ENCODE peak calls at places on chromosomes 3 and 15, in four cellular contexts. One of them, this sample, is unnamed.

GRCh38 chr3:126153695-126154360 is 26.6 kb downstream of the ALDH1L1 start:
- DNase-seq in K562: no peak
- DNase-seq in A549: no peak
- DNase-seq in H1: no peak
- DNase-seq in this sample: no peak

GRCh38 chr3:5634411-5634810 is 446.9 kb downstream of the EDEM1 start:
- DNase-seq in K562: no peak
- DNase-seq in A549: no peak
- DNase-seq in H1: no peak
- DNase-seq in this sample: no peak

GRCh38 chr3:187061748-187062147 is 77.5 kb downstream of the RPL39L start:
- DNase-seq in K562: no peak
- DNase-seq in H1: no peak
- DNase-seq in A549: no peak
- DNase-seq in this sample: no peak

GRCh38 chr3:18559323-18559972 is 134.3 kb upstream of the SATB1 start:
- DNase-seq in A549: peak
- DNase-seq in H1: peak
- DNase-seq in K562: peak
- DNase-seq in this sample: peak

GRCh38 chr3:140276698-140277097 is 341.7 kb downstream of the CLSTN2 start:
- DNase-seq in K562: no peak
- DNase-seq in A549: peak
- DNase-seq in H1: peak
- DNase-seq in this sample: peak

GRCh38 chr3:140091143-140091542 is 156.2 kb downstream of the CLSTN2 start:
- DNase-seq in H1: no peak
- DNase-seq in K562: no peak
- DNase-seq in A549: no peak
- DNase-seq in this sample: no peak

GRCh38 chr3:109336272-109336957 is 931 bp downstream of the DPPA4 start:
- DNase-seq in K562: no peak
- DNase-seq in A549: no peak
- DNase-seq in H1: no peak
- DNase-seq in this sample: no peak

GRCh38 chr3:50297896-50298725 is 1.1 kb downstream of the HYAL3 start:
- DNase-seq in H1: no peak
- DNase-seq in A549: no peak
- DNase-seq in K562: peak
- DNase-seq in this sample: no peak

GRCh38 chr3:112605285-112605684 is 35.7 kb downstream of the CCDC80 start:
- DNase-seq in K562: no peak
- DNase-seq in H1: no peak
- DNase-seq in A549: peak
- DNase-seq in this sample: no peak

GRCh38 chr3:13282986-13283876 is 136.9 kb downstream of the NUP210 start:
- DNase-seq in H1: no peak
- DNase-seq in A549: peak
- DNase-seq in K562: peak
- DNase-seq in this sample: no peak

GRCh38 chr3:132378048-132378762 is 39.1 kb upstream of the DNAJC13 start:
- DNase-seq in A549: no peak
- DNase-seq in H1: no peak
- DNase-seq in K562: no peak
- DNase-seq in this sample: no peak

GRCh38 chr15:92116320-92116719 is 262.8 kb downstream of the SLCO3A1 start:
- DNase-seq in K562: no peak
- DNase-seq in A549: no peak
- DNase-seq in H1: no peak
- DNase-seq in this sample: no peak

GRCh38 chr3:50156991-50157493 is 1.9 kb downstream of the SEMA3F start:
- DNase-seq in K562: peak
- DNase-seq in H1: no peak
- DNase-seq in A549: no peak
- DNase-seq in this sample: no peak

GRCh38 chr15:44222478-44222877 is 27.4 kb upstream of the FRMD5 start:
- DNase-seq in A549: no peak
- DNase-seq in K562: no peak
- DNase-seq in H1: no peak
- DNase-seq in this sample: no peak

GRCh38 chr15:84985158-84985557 is 3.5 kb downstream of the PDE8A start:
- DNase-seq in K562: no peak
- DNase-seq in H1: no peak
- DNase-seq in A549: no peak
- DNase-seq in this sample: no peak
- TF ChIP-seq RNF2 in K562: no peak
- TF ChIP-seq RNF2 in H1: no peak
- TF ChIP-seq RNF2 in A549: no peak
- TF ChIP-seq RNF2 in this sample: no peak

GRCh38 chr3:39124876-39125836 is 17.7 kb downstream of the TTC21A start:
- DNase-seq in A549: peak
- DNase-seq in K562: peak
- DNase-seq in H1: no peak
- DNase-seq in this sample: peak
- TF ChIP-seq RNF2 in A549: no peak
- TF ChIP-seq RNF2 in K562: no peak
- TF ChIP-seq RNF2 in H1: no peak
- TF ChIP-seq RNF2 in this sample: no peak

DNA sequence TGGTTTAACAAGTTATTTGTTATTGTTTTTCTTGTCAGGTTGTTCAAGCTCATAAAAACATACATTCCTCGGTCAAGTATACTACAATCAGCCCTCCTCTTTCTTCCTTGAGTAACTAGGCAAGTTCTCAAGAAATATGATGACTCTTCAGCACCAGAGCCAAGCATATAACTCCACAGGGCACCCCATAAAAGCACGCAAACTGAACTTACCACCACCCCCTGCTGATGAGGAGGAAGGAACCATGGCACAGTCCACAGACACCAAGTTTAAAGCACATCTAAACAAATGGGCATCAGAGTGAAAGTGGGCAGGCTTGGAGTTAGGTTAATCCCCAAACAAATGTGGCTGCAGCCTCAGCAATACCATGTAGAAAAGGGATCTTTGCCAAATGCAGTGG is 5.3 kb downstream of the IP6K2 start:
- DNase-seq in H1: no peak
- DNase-seq in A549: no peak
- DNase-seq in K562: no peak
- DNase-seq in this sample: no peak
- TF ChIP-seq RNF2 in H1: no peak
- TF ChIP-seq RNF2 in A549: no peak
- TF ChIP-seq RNF2 in K562: no peak
- TF ChIP-seq RNF2 in this sample: no peak

DNA sequence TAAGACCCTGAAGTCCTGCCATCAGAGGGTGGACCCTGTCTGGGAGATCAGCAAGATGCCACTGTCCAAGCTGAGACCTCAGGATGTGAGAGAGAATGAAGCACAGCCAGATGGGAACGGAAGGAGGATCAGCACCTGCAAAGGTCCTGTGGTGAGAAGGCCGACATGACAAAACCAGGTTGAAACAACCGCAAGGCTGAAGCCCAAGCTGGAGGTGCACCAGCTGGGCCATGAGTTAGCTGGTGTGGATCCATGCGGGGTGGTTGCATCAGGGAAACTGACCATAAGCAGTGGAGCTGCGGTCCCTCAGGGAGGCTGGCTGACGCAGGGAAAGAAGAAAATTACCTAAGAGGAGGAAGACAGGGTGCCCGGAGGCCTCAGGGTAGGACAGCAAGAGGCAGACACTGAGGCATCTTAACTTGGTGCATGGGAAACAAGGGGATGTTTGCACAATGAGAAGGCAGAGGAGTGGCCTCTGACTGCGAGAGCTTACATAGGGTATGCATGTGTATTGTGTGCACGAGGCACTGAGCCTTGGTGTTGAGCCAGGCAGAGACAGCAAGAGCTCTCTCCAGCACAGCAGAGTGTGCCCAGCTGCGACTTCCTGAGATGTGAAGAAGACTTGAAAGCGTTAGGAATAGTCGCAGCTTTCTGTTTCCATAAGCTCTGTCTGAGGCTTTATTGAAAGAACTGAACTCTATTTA is 497.7 kb downstream of the OCA2 start:
- DNase-seq in A549: peak
- DNase-seq in H1: no peak
- DNase-seq in K562: no peak
- DNase-seq in this sample: no peak
- TF ChIP-seq RNF2 in A549: no peak
- TF ChIP-seq RNF2 in H1: no peak
- TF ChIP-seq RNF2 in K562: no peak
- TF ChIP-seq RNF2 in this sample: no peak

DNA sequence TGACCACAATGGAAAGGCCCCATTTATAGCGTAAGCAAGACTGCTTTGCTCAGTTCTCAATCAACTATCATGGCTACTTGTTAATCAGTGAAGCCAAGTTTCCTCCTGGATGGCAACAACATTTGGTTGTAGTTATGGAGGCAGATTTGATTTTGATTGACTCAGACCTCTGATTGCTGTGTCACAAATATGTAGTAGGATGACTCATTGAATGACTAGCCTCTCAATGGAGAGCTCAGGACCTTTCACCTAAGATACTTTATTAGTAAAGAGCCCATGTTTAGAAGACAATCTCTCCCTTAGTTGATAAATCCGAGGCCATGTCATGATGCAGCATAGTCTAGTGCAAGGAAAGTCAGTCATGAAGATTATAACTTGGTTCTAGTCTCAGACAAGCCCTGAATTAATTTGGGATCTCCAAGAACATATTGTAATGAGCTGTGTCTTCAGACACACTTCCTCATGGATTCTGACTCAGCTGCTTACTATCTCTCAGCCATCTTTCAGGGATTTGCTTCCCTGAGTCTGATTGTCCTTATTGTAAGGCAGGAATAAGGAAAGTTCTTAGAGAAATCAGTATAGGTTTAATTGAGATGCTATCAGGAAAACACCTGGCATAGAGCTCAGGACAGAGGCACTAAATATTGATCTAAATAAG is 397.3 kb upstream of the TMCO5A start:
- DNase-seq in A549: no peak
- DNase-seq in K562: no peak
- DNase-seq in H1: no peak
- DNase-seq in this sample: no peak
- TF ChIP-seq RNF2 in A549: no peak
- TF ChIP-seq RNF2 in K562: no peak
- TF ChIP-seq RNF2 in H1: no peak
- TF ChIP-seq RNF2 in this sample: no peak

DNA sequence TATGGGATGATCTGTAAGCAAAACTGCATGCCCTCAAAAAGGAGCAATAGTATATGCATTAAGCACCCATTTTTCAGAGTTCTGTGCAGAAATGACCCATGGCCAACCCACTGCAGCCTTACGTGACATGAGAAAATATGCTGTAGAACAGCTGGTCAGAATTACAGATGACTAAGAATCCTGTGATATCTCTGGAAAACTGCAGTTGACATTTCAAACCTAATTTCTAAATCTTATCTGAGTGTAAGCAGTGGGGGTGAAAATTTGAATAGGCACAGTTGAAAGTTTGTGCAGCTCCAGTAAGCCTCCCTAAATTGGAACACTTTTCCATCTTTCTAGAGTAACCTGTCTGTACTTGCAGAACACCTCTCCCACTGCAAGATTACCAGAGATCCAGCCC is 28.7 kb upstream of the COL6A6 start:
- DNase-seq in A549: no peak
- DNase-seq in H1: no peak
- DNase-seq in K562: no peak
- DNase-seq in this sample: no peak
- TF ChIP-seq RNF2 in A549: no peak
- TF ChIP-seq RNF2 in H1: no peak
- TF ChIP-seq RNF2 in K562: no peak
- TF ChIP-seq RNF2 in this sample: no peak